ENCODE peak calls at places on chromosome 10, in eight cellular contexts. Q, V, G, I, X, R, B and S are unnamed samples.

GRCh38 chr10:23694921-23695824 is 256.3 kb downstream of the OTUD1 start:
- DNase-seq in X (no peak), I (no peak), V (no peak), R (no peak), B (no peak), Q (peak), G (no peak), S (no peak)

GRCh38 chr10:92572362-92573090 is 1.4 kb downstream of the IDE start:
- DNase-seq in I (no peak), G (no peak), V (no peak), B (no peak), X (no peak), Q (no peak), R (peak), S (peak)

GRCh38 chr10:102268333-102268999 is 23.1 kb downstream of the GBF1 start:
- DNase-seq in G (peak), X (peak), B (peak), I (no peak), V (no peak), R (no peak), Q (no peak), S (no peak)

GRCh38 chr10:91345716-91346115 is 64.4 kb upstream of the HECTD2 start:
- DNase-seq in Q (no peak), X (peak), I (no peak), B (no peak), G (no peak), V (no peak), R (no peak), S (peak)

GRCh38 chr10:21517983-21518628 is 7.4 kb downstream of the SKIDA1 start:
- DNase-seq in R (no peak), G (no peak), Q (no peak), B (no peak), V (no peak), X (peak), I (no peak), S (peak)

GRCh38 chr10:4541292-4541691 is 284.7 kb upstream of the AKR1E2 start:
- DNase-seq in X (peak), I (no peak), V (peak), B (peak), Q (no peak), R (no peak), G (peak), S (peak)

GRCh38 chr10:30645340-30645827 is 15.8 kb upstream of the LYZL2 start:
- DNase-seq in X (peak), V (no peak), G (peak), Q (peak), B (peak), R (peak), I (no peak), S (no peak)

GRCh38 chr10:28219241-28219640 is 83.6 kb downstream of the MPP7 start:
- DNase-seq in I (no peak), Q (no peak), X (no peak), B (peak), V (no peak), G (peak), R (no peak), S (no peak)

GRCh38 chr10:85524001-85524400 is 842.6 kb downstream of the GRID1 start:
- DNase-seq in G (no peak), I (no peak), R (no peak), B (no peak), Q (no peak), V (no peak), X (no peak), S (no peak)

DNA sequence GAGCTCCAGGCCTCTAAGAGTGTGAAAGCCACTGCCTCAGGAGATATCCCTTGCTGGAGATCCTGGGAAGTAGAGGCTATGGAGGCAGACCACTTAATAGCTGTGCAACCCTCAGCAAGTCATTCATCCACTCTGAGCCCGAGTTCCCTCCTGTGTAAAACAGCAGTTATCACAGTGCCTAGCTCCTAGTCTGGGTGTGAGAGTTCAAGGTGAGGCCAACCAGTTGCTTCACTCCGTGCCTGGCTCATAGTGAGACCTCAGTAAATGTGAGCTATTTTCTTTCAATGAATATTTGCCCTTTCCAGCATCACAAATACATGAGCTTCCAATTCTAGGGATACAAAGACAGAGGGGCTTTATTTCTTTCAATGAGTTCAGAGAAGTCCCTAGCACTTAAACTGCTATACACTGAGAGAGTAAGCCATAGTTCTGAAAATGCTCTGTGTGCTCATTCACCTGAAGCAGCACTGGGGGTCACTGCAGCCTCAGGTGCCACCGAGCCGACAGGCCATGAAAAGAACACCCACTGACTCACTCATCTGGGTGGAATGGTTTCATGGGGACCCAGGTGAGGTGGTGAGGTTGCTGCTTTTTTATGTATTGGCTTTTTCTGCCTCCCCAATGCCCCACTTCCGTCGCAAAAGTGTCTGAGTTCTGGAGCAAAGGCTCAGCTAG is 259.8 kb downstream of the KCNMA1 start:
- DNase-seq in V (no peak), R (no peak), I (no peak), Q (no peak), B (no peak), G (no peak), X (no peak), S (no peak)
- TF ChIP-seq CTCF in V (peak), R (no peak), I (no peak), Q (no peak), B (no peak), G (no peak), X (no peak), S (peak)

DNA sequence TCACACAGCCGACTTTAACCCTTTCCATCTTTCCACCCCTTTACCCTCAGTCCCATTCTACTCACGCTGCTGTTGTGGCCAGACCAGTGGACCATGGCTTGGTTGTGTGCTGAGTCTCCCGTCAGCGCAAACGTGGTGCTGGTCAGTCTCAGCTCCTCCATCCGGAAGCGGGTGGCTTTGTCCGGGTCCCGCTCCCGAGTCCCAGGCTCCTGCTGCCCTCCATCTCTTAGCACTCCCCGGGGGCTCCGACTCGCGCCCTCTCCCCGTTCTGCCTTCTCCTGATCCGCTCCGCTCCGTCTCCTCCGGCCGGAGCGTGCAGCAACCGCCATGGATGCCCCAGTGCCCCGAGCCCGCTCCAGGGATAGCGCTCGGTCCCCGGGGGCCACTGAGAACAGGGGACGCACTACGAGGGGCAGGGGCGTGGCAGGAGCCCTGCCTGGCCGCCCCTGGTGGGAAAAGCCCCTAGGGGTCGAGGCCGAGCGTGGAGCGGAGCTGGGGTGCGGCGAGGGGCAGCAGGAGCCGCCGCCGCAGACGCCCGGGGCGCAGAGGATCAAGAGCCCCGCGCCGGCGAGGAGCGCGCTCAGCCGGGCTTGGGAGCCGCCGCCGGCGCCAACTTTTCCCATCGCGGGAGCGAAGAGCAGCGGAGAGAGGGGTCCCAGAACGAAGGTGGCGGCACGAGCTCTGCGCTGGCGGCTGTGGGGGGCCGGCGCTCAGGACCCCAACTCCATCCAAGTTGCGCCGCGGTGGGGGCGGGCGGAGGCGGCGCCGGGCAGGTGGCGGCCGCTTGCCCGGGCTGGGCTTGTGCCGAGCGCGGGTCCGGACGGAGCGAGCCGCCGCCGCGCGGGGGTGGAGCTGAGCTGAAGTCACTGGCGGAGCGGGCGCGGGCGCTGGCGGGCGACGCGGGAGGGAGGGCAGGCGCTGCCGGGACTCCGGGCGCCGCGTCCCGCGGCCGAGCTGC is at the start of gene SORCS1:
- DNase-seq in V (no peak), I (no peak), B (no peak), Q (peak), X (no peak), G (no peak), R (no peak), S (no peak)
- TF ChIP-seq CTCF in V (no peak), I (no peak), B (no peak), Q (no peak), X (no peak), G (no peak), R (no peak), S (no peak)

DNA sequence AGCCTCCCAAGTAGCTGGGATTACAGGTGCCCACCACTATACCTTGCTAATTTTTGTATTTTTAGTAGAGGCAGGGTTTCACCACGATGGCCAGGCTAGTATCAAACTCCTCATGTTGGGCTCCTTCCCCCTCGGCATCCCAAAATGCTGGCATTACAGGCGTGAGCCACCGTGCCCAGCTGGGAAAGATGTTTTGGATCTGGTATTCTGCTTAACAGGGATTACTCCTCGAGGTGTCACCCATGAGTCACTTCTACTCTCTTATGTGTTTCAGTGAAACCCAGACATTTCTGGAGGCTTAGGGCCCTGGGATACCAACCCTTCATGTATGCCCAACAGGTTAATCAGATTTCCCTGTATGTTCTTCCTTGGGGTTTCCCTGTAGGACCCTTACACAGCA is 11.8 kb upstream of the OPN4 start:
- DNase-seq in G (no peak), V (peak), Q (no peak), R (no peak), B (peak), I (peak), X (peak), S (peak)
- TF ChIP-seq CTCF in G (no peak), V (peak), Q (no peak), R (no peak), B (peak), I (no peak), X (no peak), S (no peak)

GRCh38 chr10:69858201-69858600 is 56.5 kb downstream of the COL13A1 start:
- DNase-seq in X (no peak), B (no peak), R (no peak), I (no peak), G (no peak), V (no peak), Q (no peak), S (no peak)

GRCh38 chr10:69856601-69857166 is 55.0 kb downstream of the COL13A1 start:
- DNase-seq in Q (no peak), I (no peak), V (no peak), B (no peak), G (no peak), R (no peak), X (peak), S (no peak)

GRCh38 chr10:69855346-69856163 is 53.8 kb downstream of the COL13A1 start:
- DNase-seq in R (no peak), G (no peak), B (no peak), I (no peak), X (no peak), Q (no peak), V (no peak), S (no peak)

GRCh38 chr10:69853064-69853463 is 51.4 kb downstream of the COL13A1 start:
- DNase-seq in R (no peak), Q (no peak), I (no peak), G (no peak), V (no peak), B (no peak), X (no peak), S (no peak)

DNA sequence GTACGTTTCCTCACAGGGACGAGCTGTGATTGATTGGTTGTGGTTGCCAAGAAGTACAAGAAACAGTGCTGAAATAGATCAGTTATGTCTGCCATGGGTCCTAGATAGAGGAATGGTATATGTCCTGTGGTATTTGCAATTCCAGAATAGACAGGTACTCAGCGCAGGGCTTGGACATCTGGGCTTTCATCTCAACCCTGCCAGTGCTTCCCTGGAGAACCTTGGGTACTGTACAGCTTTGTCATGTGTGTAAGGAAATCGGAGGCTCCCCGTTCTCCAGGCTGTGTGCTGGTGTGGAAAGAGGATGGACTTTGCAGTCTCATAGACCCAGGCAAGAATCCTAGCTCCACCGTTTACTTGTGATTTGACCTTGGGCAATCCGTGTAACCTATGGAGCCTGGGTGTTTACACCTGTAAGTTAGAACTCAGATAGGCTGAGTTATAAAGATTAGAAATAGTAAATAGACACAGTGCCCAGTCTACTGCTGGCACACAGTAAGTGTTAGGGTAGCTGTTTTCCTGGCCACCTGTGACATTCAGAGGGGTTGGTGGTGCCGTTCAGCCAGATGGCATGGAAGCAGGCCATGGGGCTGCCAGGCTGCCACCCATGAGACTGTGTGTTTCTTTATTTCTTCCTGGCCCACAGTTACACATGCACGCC is 53.1 kb downstream of the COL13A1 start:
- DNase-seq in V (no peak), G (no peak), X (no peak), B (no peak), R (no peak), Q (no peak), I (no peak), S (no peak)
- TF ChIP-seq CTCF in V (no peak), G (no peak), X (no peak), B (no peak), R (no peak), Q (no peak), I (no peak), S (no peak)

GRCh38 chr10:12130237-12130872 is 878 bp downstream of the SEC61A2 start:
- DNase-seq in R (peak), X (peak), G (peak), I (peak), B (peak), V (peak), Q (peak), S (peak)
- TF ChIP-seq CTCF in R (peak), X (peak), G (peak), I (no peak), B (peak), V (peak), Q (peak), S (peak)

DNA sequence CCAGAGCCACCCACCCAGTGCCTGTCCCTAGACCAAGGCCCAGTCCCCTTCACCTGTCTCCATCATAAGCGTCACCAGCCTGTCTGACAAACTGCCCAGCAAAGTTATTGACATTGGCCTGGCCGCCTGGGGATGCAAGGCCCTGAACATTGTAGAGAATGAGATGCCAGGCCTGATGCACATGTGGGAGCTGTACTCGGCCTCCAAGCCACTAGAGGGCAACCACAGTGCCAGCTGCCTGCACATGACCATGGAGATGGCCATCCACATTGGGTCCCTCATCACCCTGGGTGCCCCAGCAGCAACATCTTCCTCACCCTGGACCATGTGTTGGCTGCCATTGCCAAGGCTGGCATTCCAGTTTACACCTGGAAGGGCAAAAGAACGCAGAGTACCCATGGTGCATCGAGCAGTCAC is 63.7 kb upstream of the ANTXRL start:
- DNase-seq in Q (no peak), B (no peak), I (peak), R (no peak), X (no peak), G (no peak), V (no peak), S (no peak)
- TF ChIP-seq CTCF in Q (no peak), B (peak), I (peak), R (no peak), X (peak), G (no peak), V (peak), S (no peak)

GRCh38 chr10:73769396-73769795 is 12.5 kb upstream of the CHCHD1 start:
- DNase-seq in X (no peak), I (no peak), Q (no peak), V (no peak), B (no peak), R (no peak), G (no peak), S (no peak)

GRCh38 chr10:73773152-73773879 is 8.5 kb upstream of the CHCHD1 start:
- DNase-seq in G (no peak), R (no peak), I (no peak), X (peak), Q (no peak), V (no peak), B (no peak), S (no peak)

GRCh38 chr10:73771722-73772279 is 10.0 kb upstream of the CHCHD1 start:
- DNase-seq in R (peak), X (peak), B (no peak), V (no peak), G (peak), Q (peak), I (peak), S (peak)

GRCh38 chr10:73772280-73773151 is 9.3 kb upstream of the CHCHD1 start:
- DNase-seq in G (peak), Q (peak), R (peak), V (peak), I (peak), X (peak), B (peak), S (peak)

GRCh38 chr10:73768881-73769280 is 13.0 kb upstream of the CHCHD1 start:
- DNase-seq in Q (no peak), V (no peak), R (no peak), B (no peak), I (peak), G (no peak), X (no peak), S (no peak)
- TF ChIP-seq CTCF in Q (no peak), V (no peak), R (no peak), B (no peak), I (peak), G (no peak), X (no peak), S (peak)